ENCODE peak calls at places on chromosome 12, in eight cellular contexts. R is CD4-positive, CD25-positive, alpha-beta regulatory T cell; K is uterus; O is adrenal gland; G is Peyer's patch; L is suprapubic skin; P is mucosa of descending colon; N is right cardiac atrium. F is an unnamed sample. For H3K4me1, the result is how much of the 10 kb centered on the place peaks cover.

GRCh38 chr12:12715459-12716150 is 1.6 kb upstream of the CDKN1B start:
- DNase-seq in P (peak), O (no peak), G (peak), R (peak), N (no peak), K (no peak), L (no peak), F (peak)

GRCh38 chr12:19153396-19153795 is 23.9 kb downstream of the PLEKHA5 start:
- DNase-seq in K (no peak), N (no peak), R (no peak), L (no peak), P (no peak), G (no peak), O (no peak), F (no peak)

GRCh38 chr12:63064080-63064479 is 86.9 kb downstream of the AVPR1A start:
- DNase-seq in K (no peak), G (no peak), O (no peak), P (no peak), N (no peak), L (no peak), R (no peak), F (no peak)

GRCh38 chr12:91139981-91140659 is 28.8 kb upstream of the LUM start:
- DNase-seq in P (no peak), L (no peak), O (no peak), K (no peak), R (no peak), N (no peak), G (no peak), F (no peak)

GRCh38 chr12:120760349-120761245 is 35.0 kb downstream of the ACADS start:
- DNase-seq in G (no peak), R (peak), O (no peak), K (no peak), P (no peak), N (no peak), L (no peak), F (no peak)

GRCh38 chr12:49636979-49637378 is 13.6 kb downstream of the PRPF40B start:
- DNase-seq in K (peak), L (no peak), R (peak), P (peak), G (peak), N (peak), O (peak), F (peak)

GRCh38 chr12:3885179-3886094 is 12.2 kb upstream of the PARP11 start:
- DNase-seq in R (peak), L (no peak), N (no peak), P (peak), O (peak), K (peak), G (peak), F (peak)

GRCh38 chr12:46963977-46964376 is 115.4 kb upstream of the PCED1B start:
- DNase-seq in K (no peak), G (no peak), N (no peak), R (no peak), L (no peak), O (peak), P (no peak), F (no peak)

GRCh38 chr12:94717656-94718055 is 67.3 kb upstream of the TMCC3 start:
- DNase-seq in G (no peak), O (no peak), K (no peak), R (no peak), P (no peak), N (no peak), L (no peak), F (no peak)

GRCh38 chr12:46373303-46374182 is 970 bp upstream of the SLC38A2 start:
- DNase-seq in P (peak), N (peak), G (peak), R (peak), L (peak), K (peak), O (peak), F (peak)

GRCh38 chr12:111692575-111693210 is 6.8 kb downstream of the ACAD10 start:
- DNase-seq in O (no peak), N (no peak), P (no peak), R (no peak), L (no peak), G (no peak), K (no peak), F (no peak)

GRCh38 chr12:2652011-2652400 is 142.8 kb upstream of the FKBP4 start:
- DNase-seq in K (peak), O (no peak), G (no peak), L (no peak), P (no peak), R (no peak), N (no peak), F (no peak)

GRCh38 chr12:127556487-127556886 is 710.5 kb upstream of the TMEM132C start:
- DNase-seq in K (no peak), G (no peak), L (no peak), P (no peak), R (no peak), N (no peak), O (no peak), F (no peak)

GRCh38 chr12:44015333-44015941 is 179.6 kb downstream of the TMEM117 start:
- DNase-seq in G (no peak), K (no peak), N (no peak), O (no peak), P (peak), L (no peak), R (peak), F (no peak)

GRCh38 chr12:19095869-19096480 is 33.6 kb upstream of the PLEKHA5 start:
- DNase-seq in O (no peak), G (no peak), K (no peak), N (no peak), R (no peak), P (peak), L (no peak), F (no peak)

GRCh38 chr12:16939871-16940306 is 333.9 kb upstream of the LMO3 start:
- DNase-seq in P (peak), K (no peak), O (peak), L (no peak), R (no peak), N (no peak), G (no peak), F (peak)

GRCh38 chr12:85825751-85826150 is 10.5 kb downstream of the RASSF9 start:
- DNase-seq in G (no peak), L (no peak), P (no peak), K (no peak), N (no peak), O (no peak), R (no peak), F (no peak)

GRCh38 chr12:117025481-117026151 is 73.6 kb downstream of the TESC start:
- DNase-seq in R (peak), O (peak), K (peak), P (peak), N (peak), L (no peak), G (peak), F (peak)

GRCh38 chr12:18400186-18400585 is 138.9 kb downstream of the PIK3C2G start:
- DNase-seq in O (no peak), G (no peak), L (no peak), N (no peak), P (no peak), R (no peak), K (peak), F (peak)

GRCh38 chr12:56242986-56243385 is 13.1 kb downstream of the SLC39A5 start:
- DNase-seq in N (no peak), G (no peak), O (no peak), R (no peak), P (no peak), K (no peak), L (no peak), F (no peak)

GRCh38 chr12:67892289-67892688 is 97.0 kb upstream of the IFNG-AS1 start:
- DNase-seq in O (no peak), N (no peak), R (no peak), G (no peak), K (no peak), L (no peak), P (no peak), F (peak)

GRCh38 chr12:67804168-67804567 is 155.6 kb downstream of the DYRK2 start:
- DNase-seq in K (no peak), R (peak), P (no peak), O (no peak), L (no peak), N (no peak), G (no peak), F (no peak)

GRCh38 chr12:81365284-81365683 is 287.4 kb downstream of the ACSS3 start:
- DNase-seq in K (no peak), G (no peak), P (no peak), L (no peak), R (no peak), N (no peak), O (no peak), F (no peak)

GRCh38 chr12:29207120-29207519 is 58.0 kb downstream of the FAR2 start:
- DNase-seq in N (no peak), O (no peak), G (no peak), L (no peak), P (no peak), K (no peak), R (no peak), F (no peak)

GRCh38 chr12:110266980-110267620 is 13.9 kb upstream of the ATP2A2 start:
- DNase-seq in P (peak), N (peak), K (peak), L (peak), G (peak), O (peak), R (no peak), F (peak)

GRCh38 chr12:132191715-132192553 is 47.7 kb downstream of the NOC4L start:
- DNase-seq in O (no peak), K (no peak), G (no peak), R (no peak), N (no peak), L (no peak), P (no peak), F (no peak)

GRCh38 chr12:112998997-112999767 is 20.9 kb downstream of the OAS2 start:
- DNase-seq in N (no peak), R (no peak), P (peak), O (no peak), K (no peak), G (peak), L (peak), F (no peak)

GRCh38 chr12:39581592-39581991 is 38.0 kb downstream of the ABCD2 start:
- DNase-seq in O (peak), G (no peak), P (no peak), R (no peak), L (no peak), K (no peak), N (no peak), F (no peak)

GRCh38 chr12:112964067-112964670 is 14.2 kb upstream of the OAS2 start:
- DNase-seq in N (no peak), K (no peak), G (no peak), P (no peak), L (no peak), R (no peak), O (no peak), F (no peak)

GRCh38 chr12:95473440-95473946 is 459 bp upstream of the METAP2 start:
- DNase-seq in L (no peak), R (no peak), P (peak), O (peak), K (peak), N (peak), G (peak), F (peak)

GRCh38 chr12:56763753-56764657 is 881 bp downstream of the HSD17B6 start:
- DNase-seq in K (no peak), R (no peak), G (no peak), O (no peak), L (no peak), N (no peak), P (no peak), F (no peak)

DNA sequence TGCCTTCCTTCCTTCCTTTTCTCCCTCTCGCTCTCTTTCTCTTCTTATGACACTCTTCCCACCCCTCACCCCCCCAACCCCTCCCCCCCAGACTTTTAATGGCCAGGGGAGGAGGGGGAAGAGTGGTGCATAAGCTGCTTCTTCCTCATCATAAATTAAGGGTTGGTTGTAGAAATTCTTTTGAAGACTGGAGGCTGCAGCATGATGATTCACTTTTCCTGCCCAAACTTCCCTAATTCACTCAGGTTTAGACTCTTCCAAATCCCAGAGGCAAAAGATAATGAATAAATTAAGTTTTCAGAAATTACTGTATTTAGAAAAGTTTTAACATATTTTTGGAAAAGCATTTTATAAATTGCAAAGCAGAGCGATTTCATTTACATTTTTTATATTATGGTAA is 58.2 kb downstream of the GRIP1 start:
- DNase-seq in O (no peak), L (no peak), K (no peak), P (no peak), N (no peak), R (no peak), G (no peak), F (no peak)
- H3K4me1 ChIP-seq in O (under half), L (under half), K (under half), P (under half), N (under half), R (under half), G (under half), F (under half)

GRCh38 chr12:6959376-6960290 is 8.5 kb downstream of the PTPN6 start:
- DNase-seq in P (no peak), R (no peak), K (no peak), G (no peak), O (no peak), L (no peak), N (peak), F (no peak)
- H3K4me1 ChIP-seq in P (under half), R (half or more), K (under half), G (under half), O (under half), L (half or more), N (under half), F (under half)

DNA sequence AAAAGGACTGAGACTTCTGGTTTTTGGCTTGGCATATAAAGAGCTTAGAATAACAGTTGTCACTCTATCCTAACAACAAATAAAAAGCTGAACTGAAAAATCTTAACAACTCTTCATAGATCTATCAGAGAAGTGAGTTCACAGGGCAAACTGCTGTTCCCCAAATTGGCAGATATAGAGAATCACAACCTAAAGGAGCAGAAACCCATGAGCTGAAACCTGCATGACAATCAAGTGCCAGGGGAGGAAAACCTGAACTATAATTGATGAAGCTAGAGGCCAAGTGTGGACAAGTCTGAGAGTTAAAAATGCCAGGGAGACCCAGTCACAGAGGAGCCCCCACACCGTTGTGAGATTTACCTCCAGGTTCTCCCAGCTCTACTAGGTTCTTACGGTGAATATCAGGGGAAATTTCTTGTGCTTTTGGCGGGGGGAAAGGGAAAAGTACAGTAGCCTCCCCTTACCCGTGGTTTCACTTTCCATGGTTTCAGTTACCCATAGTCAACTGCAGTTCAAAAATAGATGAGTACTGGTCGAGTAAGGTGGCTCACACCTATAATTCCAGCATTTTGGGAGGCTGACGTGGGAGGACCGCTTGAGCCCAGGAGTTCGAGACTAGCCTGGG is 53.9 kb downstream of the ATF7 start:
- DNase-seq in O (no peak), N (no peak), R (no peak), G (no peak), K (no peak), P (no peak), L (no peak), F (no peak)
- H3K4me1 ChIP-seq in O (under half), N (under half), R (under half), G (under half), K (under half), P (under half), L (under half), F (under half)

GRCh38 chr12:177336-177979 is 36.5 kb downstream of the SLC6A12 start:
- DNase-seq in N (no peak), O (no peak), G (no peak), P (no peak), L (no peak), K (no peak), R (no peak), F (no peak)

GRCh38 chr12:176321-177181 is 37.4 kb downstream of the SLC6A12 start:
- DNase-seq in P (peak), G (peak), R (no peak), L (no peak), N (no peak), K (no peak), O (peak), F (no peak)

GRCh38 chr12:178715-179109 is 35.2 kb downstream of the SLC6A12 start:
- DNase-seq in P (no peak), L (no peak), R (no peak), K (no peak), G (no peak), N (no peak), O (no peak), F (no peak)

GRCh38 chr12:179131-179884 is 34.6 kb downstream of the SLC6A12 start:
- DNase-seq in R (no peak), N (no peak), K (no peak), G (peak), P (no peak), L (no peak), O (no peak), F (no peak)

DNA sequence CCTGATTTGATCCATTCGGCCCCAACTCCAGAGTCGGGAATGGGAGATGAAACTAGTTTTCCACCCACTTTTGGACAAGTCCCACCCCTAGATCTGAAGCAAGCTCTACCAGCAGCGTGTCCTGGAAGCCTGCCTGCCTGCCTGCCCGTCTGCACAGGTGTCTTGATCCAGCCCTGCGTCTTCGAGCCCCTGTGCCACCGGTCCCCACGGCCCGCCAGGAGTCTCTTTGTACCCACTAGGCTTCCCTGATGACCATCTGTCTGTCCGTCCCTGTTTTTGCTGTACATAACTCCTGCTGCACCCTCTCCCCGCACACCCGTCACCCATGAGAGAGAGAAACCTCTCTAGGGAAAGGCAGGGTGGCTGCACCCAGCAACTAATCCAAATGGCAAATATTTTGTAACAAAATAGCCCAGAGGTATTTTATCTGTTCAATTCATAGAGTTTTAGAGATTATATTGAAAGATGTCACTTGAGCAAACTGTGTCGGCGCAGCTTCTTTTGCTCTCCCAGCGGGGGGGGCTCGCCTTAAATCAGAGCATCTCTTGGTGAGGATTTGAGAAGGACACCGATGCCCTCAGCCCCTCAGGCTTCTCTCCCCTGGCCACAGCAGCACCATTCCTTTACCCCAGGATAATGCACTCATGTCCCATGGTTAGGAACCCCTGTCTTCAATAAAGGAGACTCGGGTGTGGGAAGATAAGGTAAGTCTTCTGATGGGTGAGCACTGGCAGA is 35.8 kb downstream of the SLC6A12 start:
- DNase-seq in O (no peak), N (no peak), R (no peak), P (no peak), G (no peak), K (no peak), L (no peak), F (no peak)
- H3K4me1 ChIP-seq in O (under half), N (under half), R (under half), P (under half), G (under half), K (under half), L (under half), F (under half)